ENCODE peak calls at places on chromosomes 3 and 15, in ten cellular contexts. F is RWPE1, A is AG10803, D is heart left ventricle, V is WERI-Rb-1, I is choroid plexus epithelial cell, M is AG09319, L is cardiac muscle cell, X is A549, B is GM06990. K is an unnamed sample.

GRCh38 chr3:123576119-123576518 is 8.7 kb downstream of the HACD2 start:
- DNase-seq in D (no peak), L (peak; percentile 27), V (no peak), A (peak; percentile 42), F (no peak), I (peak; percentile 38), M (no peak), B (no peak), X (no peak), K (no peak)

GRCh38 chr3:49500408-49501257 is 30.6 kb downstream of the DAG1 start:
- DNase-seq in M (peak; percentile 94), F (peak; percentile 79), X (peak; percentile 92), A (peak; percentile 96), V (no peak), D (no peak), I (peak; percentile 98), L (peak; percentile 96), B (no peak), K (no peak)

GRCh38 chr3:114110439-114110838 is 53.9 kb downstream of the QTRT2 start:
- DNase-seq in I (no peak), D (no peak), F (no peak), X (no peak), M (no peak), A (no peak), B (no peak), L (no peak), V (no peak), K (no peak)

GRCh38 chr3:53162672-53163458 is 1.9 kb downstream of the PRKCD start:
- DNase-seq in M (no peak), L (no peak), X (no peak), I (no peak), A (peak; percentile 12), B (peak; percentile 73), F (no peak), V (no peak), D (no peak), K (no peak)

GRCh38 chr3:30462725-30463124 is 143.7 kb upstream of the TGFBR2 start:
- DNase-seq in V (no peak), I (no peak), D (no peak), A (no peak), F (no peak), L (no peak), M (no peak), B (no peak), X (no peak), K (no peak)

GRCh38 chr3:153079386-153079785 is 82.6 kb upstream of the RAP2B start:
- DNase-seq in D (no peak), A (no peak), F (no peak), X (no peak), B (no peak), I (no peak), L (no peak), V (peak; percentile 15), M (no peak), K (no peak)

GRCh38 chr3:133276594-133276993 is 123.3 kb upstream of the BFSP2 start:
- DNase-seq in A (no peak), F (no peak), B (peak; percentile 4), X (no peak), D (no peak), M (no peak), I (no peak), V (peak; percentile 25), L (no peak), K (no peak)

GRCh38 chr15:38414351-38414750 is 39.6 kb upstream of the FAM98B start:
- DNase-seq in L (peak; percentile 89), M (peak; percentile 30), B (no peak), I (peak; percentile 90), X (peak; percentile 45), D (peak; percentile 56), A (peak; percentile 72), F (peak; percentile 70), V (peak; percentile 33), K (peak; percentile 51)

GRCh38 chr3:36908647-36909180 is 36.1 kb downstream of the TRANK1 start:
- DNase-seq in X (no peak), L (no peak), M (no peak), V (no peak), A (no peak), F (no peak), I (no peak), B (no peak), D (no peak), K (no peak)

GRCh38 chr3:100982710-100983109 is 10.5 kb downstream of the ABI3BP start:
- DNase-seq in F (no peak), L (peak; percentile 78), I (peak; percentile 45), V (no peak), B (no peak), M (no peak), X (no peak), A (peak; percentile 71), D (peak; percentile 60), K (no peak)

GRCh38 chr15:66761723-66762595 is 59.9 kb downstream of the SMAD6 start:
- DNase-seq in D (no peak), M (no peak), F (peak; percentile 19), X (peak; percentile 52), L (peak; percentile 57), V (no peak), A (peak; percentile 72), I (peak; percentile 58), B (no peak), K (no peak)

GRCh38 chr3:142886938-142887337 is 1.9 kb downstream of the PCOLCE2 start:
- DNase-seq in F (peak; percentile 64), D (no peak), I (peak; percentile 66), B (no peak), V (no peak), M (no peak), X (peak; percentile 18), A (peak; percentile 46), L (peak; percentile 40), K (no peak)

GRCh38 chr15:99137111-99137546 is 32.2 kb downstream of the SYNM start:
- DNase-seq in I (no peak), A (no peak), V (no peak), M (no peak), F (no peak), B (no peak), L (no peak), X (no peak), D (no peak), K (no peak)

GRCh38 chr3:52298147-52299098 is 10.8 kb downstream of the GLYCTK start:
- DNase-seq in V (peak; percentile 20), M (no peak), A (no peak), D (no peak), I (no peak), F (no peak), B (no peak), L (no peak), X (no peak), K (peak; percentile 58)

GRCh38 chr3:79086514-79086913 is 681.3 kb downstream of the ROBO1 start:
- DNase-seq in A (peak; percentile 54), I (peak; percentile 80), V (peak; percentile 73), D (no peak), B (no peak), X (peak; percentile 63), M (peak; percentile 14), L (peak; percentile 73), F (peak; percentile 16), K (no peak)

GRCh38 chr3:16381426-16381825 is 116.4 kb downstream of the OXNAD1 start:
- DNase-seq in L (no peak), F (no peak), I (no peak), V (no peak), D (no peak), X (no peak), A (no peak), M (no peak), B (no peak), K (no peak)

GRCh38 chr3:124699686-124700396 is 30.4 kb upstream of the UMPS start:
- DNase-seq in I (no peak), M (no peak), A (no peak), F (no peak), L (no peak), X (no peak), V (no peak), B (no peak), D (no peak), K (no peak)

GRCh38 chr15:41882689-41883483 is 11.0 kb downstream of the SPTBN5 start:
- DNase-seq in I (no peak), V (no peak), D (no peak), M (no peak), F (no peak), X (no peak), B (no peak), L (no peak), A (no peak), K (peak; percentile 60)

GRCh38 chr15:33190539-33190938 is 4.0 kb downstream of the FMN1 start:
- DNase-seq in M (no peak), X (no peak), D (no peak), A (no peak), L (no peak), B (no peak), V (no peak), F (no peak), I (no peak), K (no peak)

GRCh38 chr15:42914728-42915497 is 5.7 kb downstream of the TTBK2 start:
- DNase-seq in F (no peak), D (no peak), M (no peak), B (no peak), L (no peak), V (no peak), A (no peak), I (peak; percentile 25), X (no peak), K (no peak)

GRCh38 chr15:72515591-72516389 is 41.7 kb downstream of the ARIH1 start:
- DNase-seq in A (peak; percentile 67), L (peak; percentile 56), F (no peak), X (no peak), V (no peak), M (no peak), I (peak; percentile 42), D (no peak), B (no peak), K (no peak)

GRCh38 chr3:43417133-43417532 is 130.8 kb downstream of the SNRK start:
- DNase-seq in X (no peak), D (no peak), B (no peak), M (no peak), F (no peak), I (no peak), V (no peak), L (no peak), A (no peak), K (no peak)
- TF ChIP-seq CTCF in X (no peak), D (no peak), B (no peak), M (no peak), F (no peak), I (no peak), V (no peak), L (no peak), A (no peak), K (no peak)

GRCh38 chr15:91941871-91942270 is 88.4 kb downstream of the SLCO3A1 start:
- DNase-seq in L (peak; percentile 42), X (no peak), D (no peak), M (no peak), A (peak; percentile 9), I (no peak), F (no peak), B (no peak), V (no peak), K (no peak)
- TF ChIP-seq CTCF in L (no peak), X (peak; percentile 27), D (peak; percentile 38), M (peak; percentile 3), A (peak; percentile 16), I (no peak), F (no peak), B (peak; percentile 0), V (no peak), K (no peak)

GRCh38 chr3:43260412-43260811 is 25.9 kb upstream of the SNRK start:
- DNase-seq in D (no peak), B (no peak), I (peak; percentile 18), F (no peak), V (no peak), A (no peak), L (no peak), X (peak; percentile 15), M (no peak), K (no peak)
- TF ChIP-seq CTCF in D (no peak), B (no peak), I (peak; percentile 22), F (no peak), V (no peak), A (no peak), L (no peak), X (no peak), M (no peak), K (no peak)

GRCh38 chr3:141384157-141384556 is 15.9 kb downstream of the ZBTB38 start:
- DNase-seq in X (no peak), M (no peak), V (no peak), B (no peak), I (peak; percentile 53), F (no peak), D (no peak), L (no peak), A (peak; percentile 65), K (no peak)
- TF ChIP-seq CTCF in X (no peak), M (no peak), V (no peak), B (no peak), I (no peak), F (no peak), D (no peak), L (no peak), A (peak; percentile 24), K (no peak)

K was measured in left lung.